ENCODE peak calls at places on chromosomes 11 and 22, in five cellular contexts. One of them, this sample, is unnamed.

GRCh38 chr11:134921938-134922337 is 509.9 kb upstream of the B3GAT1 start:
- ATAC-seq in body of pancreas: no peak
- ATAC-seq in gastrocnemius medialis: no peak
- ATAC-seq in HepG2: no peak
- ATAC-seq in heart left ventricle: no peak
- ATAC-seq in this sample: no peak

GRCh38 chr22:29139965-29140782 is 65.5 kb upstream of the EMID1 start:
- ATAC-seq in body of pancreas: peak; percentile 48
- ATAC-seq in gastrocnemius medialis: no peak
- ATAC-seq in HepG2: peak; percentile 80
- ATAC-seq in heart left ventricle: peak; percentile 65
- ATAC-seq in this sample: peak; percentile 80

GRCh38 chr11:15091175-15091574 is 17.8 kb downstream of the CALCB start:
- ATAC-seq in body of pancreas: no peak
- ATAC-seq in gastrocnemius medialis: no peak
- ATAC-seq in HepG2: no peak
- ATAC-seq in heart left ventricle: no peak
- ATAC-seq in this sample: no peak

GRCh38 chr11:100719362-100719761 is 32.3 kb downstream of the ARHGAP42 start:
- ATAC-seq in body of pancreas: peak; percentile 62
- ATAC-seq in gastrocnemius medialis: peak; percentile 20
- ATAC-seq in HepG2: no peak
- ATAC-seq in heart left ventricle: no peak
- ATAC-seq in this sample: no peak

GRCh38 chr11:22920939-22921565 is 60.8 kb upstream of the CCDC179 start:
- ATAC-seq in body of pancreas: peak; percentile 86
- ATAC-seq in gastrocnemius medialis: no peak
- ATAC-seq in HepG2: peak; percentile 92
- ATAC-seq in heart left ventricle: peak; percentile 68
- ATAC-seq in this sample: no peak

GRCh38 chr22:25908212-25908611 is 166.2 kb downstream of the MYO18B start:
- ATAC-seq in body of pancreas: no peak
- ATAC-seq in gastrocnemius medialis: no peak
- ATAC-seq in HepG2: no peak
- ATAC-seq in heart left ventricle: no peak
- ATAC-seq in this sample: no peak

GRCh38 chr11:79262221-79262620 is 178.6 kb downstream of the TENM4 start:
- ATAC-seq in body of pancreas: no peak
- ATAC-seq in gastrocnemius medialis: peak; percentile 52
- ATAC-seq in HepG2: no peak
- ATAC-seq in heart left ventricle: peak; percentile 43
- ATAC-seq in this sample: peak; percentile 73

GRCh38 chr22:50102946-50103345 is 13.1 kb downstream of the MOV10L1 start:
- ATAC-seq in body of pancreas: peak; percentile 35
- ATAC-seq in gastrocnemius medialis: no peak
- ATAC-seq in HepG2: peak; percentile 61
- ATAC-seq in heart left ventricle: no peak
- ATAC-seq in this sample: no peak

GRCh38 chr11:31875861-31876625 is 64.9 kb upstream of the PAX6 start:
- ATAC-seq in body of pancreas: no peak
- ATAC-seq in gastrocnemius medialis: no peak
- ATAC-seq in HepG2: peak; percentile 31
- ATAC-seq in heart left ventricle: no peak
- ATAC-seq in this sample: no peak

GRCh38 chr11:65530157-65530496 is 5.2 kb downstream of the SCYL1 start:
- ATAC-seq in body of pancreas: no peak
- ATAC-seq in gastrocnemius medialis: no peak
- ATAC-seq in HepG2: peak; percentile 62
- ATAC-seq in heart left ventricle: no peak
- ATAC-seq in this sample: no peak

GRCh38 chr11:34977039-34977906 is 60.9 kb downstream of the PDHX start:
- ATAC-seq in body of pancreas: no peak
- ATAC-seq in gastrocnemius medialis: no peak
- ATAC-seq in HepG2: no peak
- ATAC-seq in heart left ventricle: no peak
- ATAC-seq in this sample: no peak

GRCh38 chr11:4393209-4394196 is at the start of gene TRIM21:
- ATAC-seq in body of pancreas: peak; percentile 98
- ATAC-seq in gastrocnemius medialis: peak; percentile 98
- ATAC-seq in HepG2: peak; percentile 99
- ATAC-seq in heart left ventricle: peak; percentile 100
- ATAC-seq in this sample: peak; percentile 97
- TF ChIP-seq POLR2A in body of pancreas: no peak
- TF ChIP-seq POLR2A in gastrocnemius medialis: no peak
- TF ChIP-seq POLR2A in HepG2: no peak
- TF ChIP-seq POLR2A in heart left ventricle: no peak
- TF ChIP-seq POLR2A in this sample: peak; percentile 5

GRCh38 chr22:22112533-22113294 is 130.1 kb upstream of the TOP3B start:
- ATAC-seq in body of pancreas: no peak
- ATAC-seq in gastrocnemius medialis: no peak
- ATAC-seq in HepG2: no peak
- ATAC-seq in heart left ventricle: no peak
- ATAC-seq in this sample: no peak

GRCh38 chr22:22111983-22112382 is 129.4 kb upstream of the TOP3B start:
- ATAC-seq in body of pancreas: no peak
- ATAC-seq in gastrocnemius medialis: no peak
- ATAC-seq in HepG2: no peak
- ATAC-seq in heart left ventricle: no peak
- ATAC-seq in this sample: no peak

GRCh38 chr22:22111267-22111751 is 128.7 kb upstream of the TOP3B start:
- ATAC-seq in body of pancreas: no peak
- ATAC-seq in gastrocnemius medialis: no peak
- ATAC-seq in HepG2: peak; percentile 36
- ATAC-seq in heart left ventricle: peak; percentile 54
- ATAC-seq in this sample: no peak

GRCh38 chr22:22110548-22111266 is 128.1 kb upstream of the TOP3B start:
- ATAC-seq in body of pancreas: peak; percentile 70
- ATAC-seq in gastrocnemius medialis: no peak
- ATAC-seq in HepG2: peak; percentile 99
- ATAC-seq in heart left ventricle: peak; percentile 98
- ATAC-seq in this sample: no peak

GRCh38 chr22:22113701-22114100 is 130.9 kb upstream of the VPREB1 start:
- ATAC-seq in body of pancreas: no peak
- ATAC-seq in gastrocnemius medialis: no peak
- ATAC-seq in HepG2: no peak
- ATAC-seq in heart left ventricle: no peak
- ATAC-seq in this sample: no peak
- H3K9me3 ChIP-seq in body of pancreas: no peaks in the 10 kb centered on the region
- H3K9me3 ChIP-seq in gastrocnemius medialis: no peaks in the 10 kb centered on the region
- H3K9me3 ChIP-seq in HepG2: no peaks in the 10 kb centered on the region
- H3K9me3 ChIP-seq in heart left ventricle: no peaks in the 10 kb centered on the region
- H3K9me3 ChIP-seq in this sample: no peaks in the 10 kb centered on the region

GRCh38 chr11:47186076-47186936 is at the start of gene PACSIN3:
- ATAC-seq in body of pancreas: peak; percentile 78
- ATAC-seq in gastrocnemius medialis: peak; percentile 43
- ATAC-seq in HepG2: peak; percentile 20
- ATAC-seq in heart left ventricle: peak; percentile 51
- ATAC-seq in this sample: peak; percentile 71
- TF ChIP-seq POLR2A in body of pancreas: peak; percentile 58
- TF ChIP-seq POLR2A in gastrocnemius medialis: peak; percentile 59
- TF ChIP-seq POLR2A in HepG2: peak; percentile 63
- TF ChIP-seq POLR2A in heart left ventricle: no peak
- TF ChIP-seq POLR2A in this sample: no peak

DNA sequence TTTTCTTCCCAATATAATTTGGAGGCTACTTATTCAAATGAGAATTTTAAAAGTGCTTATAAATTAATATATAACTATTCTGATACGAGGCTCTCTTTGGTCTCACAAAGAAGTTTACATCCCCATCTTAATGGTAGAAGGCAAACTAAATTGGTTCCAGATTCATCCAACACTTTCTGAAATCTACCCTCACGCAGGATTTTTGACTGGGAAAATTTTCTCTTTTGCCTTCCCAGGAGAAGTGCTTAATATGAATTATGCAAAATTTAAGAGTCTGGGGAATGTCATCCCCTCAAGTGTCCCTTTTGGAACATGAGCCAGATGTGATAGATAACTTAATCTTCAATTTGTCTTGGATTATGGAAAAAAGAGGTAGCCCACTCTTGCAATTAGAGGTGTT is at the start of gene OR4C11:
- ATAC-seq in body of pancreas: no peak
- ATAC-seq in gastrocnemius medialis: no peak
- ATAC-seq in HepG2: no peak
- ATAC-seq in heart left ventricle: no peak
- ATAC-seq in this sample: no peak
- H3K9me3 ChIP-seq in body of pancreas: no peaks in the 10 kb centered on the region
- H3K9me3 ChIP-seq in gastrocnemius medialis: no peaks in the 10 kb centered on the region
- H3K9me3 ChIP-seq in HepG2: peaks cover 27% of the 10 kb centered on the region
- H3K9me3 ChIP-seq in heart left ventricle: peaks cover 3% of the 10 kb centered on the region
- H3K9me3 ChIP-seq in this sample: no peaks in the 10 kb centered on the region

DNA sequence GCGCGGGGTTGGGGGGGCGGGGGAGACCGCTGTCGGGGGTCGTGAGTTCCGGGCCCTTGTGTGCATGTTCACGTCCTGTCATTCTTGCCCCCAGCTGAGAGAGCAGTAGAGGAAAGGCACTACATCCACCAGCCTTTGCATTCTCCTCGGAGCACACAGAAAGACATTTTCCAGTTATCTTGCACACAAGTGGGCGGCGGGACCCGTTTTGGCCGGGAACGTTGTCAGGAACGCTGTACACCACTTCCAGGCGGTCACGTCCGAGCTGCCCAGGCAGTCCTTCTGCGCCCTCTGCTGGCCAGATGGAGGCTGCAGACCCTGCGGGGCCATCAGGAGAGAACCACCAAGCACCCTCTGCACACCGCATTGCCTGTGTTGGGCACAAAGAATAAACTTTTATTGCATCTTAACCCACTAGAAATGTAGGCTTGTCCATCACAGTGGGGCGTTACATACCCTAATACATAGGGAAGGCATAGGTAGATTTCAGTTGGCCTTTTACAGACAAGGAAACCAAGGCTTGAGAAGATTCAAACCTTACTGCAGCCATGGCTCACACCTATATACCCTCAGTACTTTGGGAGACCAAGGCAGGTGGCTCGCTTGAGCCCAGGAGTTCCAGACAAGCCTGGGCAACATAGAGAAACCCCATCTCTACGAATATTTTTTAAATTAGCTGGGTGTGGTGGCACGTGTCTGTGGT is 2.8 kb upstream of the CDKN1C start:
- ATAC-seq in body of pancreas: peak; percentile 46
- ATAC-seq in gastrocnemius medialis: no peak
- ATAC-seq in HepG2: peak; percentile 84
- ATAC-seq in heart left ventricle: peak; percentile 53
- ATAC-seq in this sample: peak; percentile 20
- TF ChIP-seq POLR2A in body of pancreas: no peak
- TF ChIP-seq POLR2A in gastrocnemius medialis: no peak
- TF ChIP-seq POLR2A in HepG2: no peak
- TF ChIP-seq POLR2A in heart left ventricle: no peak
- TF ChIP-seq POLR2A in this sample: no peak

GRCh38 chr22:47401976-47402770 is 639.7 kb downstream of the TBC1D22A start:
- ATAC-seq in body of pancreas: no peak
- ATAC-seq in gastrocnemius medialis: no peak
- ATAC-seq in HepG2: no peak
- ATAC-seq in heart left ventricle: no peak
- ATAC-seq in this sample: no peak
- H3K9me3 ChIP-seq in body of pancreas: no peaks in the 10 kb centered on the region
- H3K9me3 ChIP-seq in gastrocnemius medialis: no peaks in the 10 kb centered on the region
- H3K9me3 ChIP-seq in HepG2: no peaks in the 10 kb centered on the region
- H3K9me3 ChIP-seq in heart left ventricle: no peaks in the 10 kb centered on the region
- H3K9me3 ChIP-seq in this sample: no peaks in the 10 kb centered on the region